ENCODE peak calls at places on chromosome 1, in seven cellular contexts. One of them, this sample, is unnamed.

GRCh38 chr1:168603501-168604107 is 27.2 kb downstream of the XCL1 start:
- DNase-seq in activated naive CD8-positive, alpha-beta T cell treated with anti-CD3 and anti-CD28 coated beads for 36 hours: peak; percentile 61
- DNase-seq in mucosa of gallbladder: peak; percentile 80
- DNase-seq in HTR-8/SVneo: peak; percentile 51
- DNase-seq in SHP77: peak; percentile 83
- DNase-seq in LHCN-M2: peak; percentile 35
- DNase-seq in stimulated activated CD4-positive, alpha-beta T cell treated with anti-CD3 and anti-CD28 coated beads, Interleukin-12 subunit alpha, Interleukin-12 subunit beta, amount 100 ng/mL, for 4 hours: peak; percentile 69
- DNase-seq in this sample: peak; percentile 35

GRCh38 chr1:240385985-240386978 is 225.7 kb downstream of the GREM2 start:
- DNase-seq in activated naive CD8-positive, alpha-beta T cell treated with anti-CD3 and anti-CD28 coated beads for 36 hours: no peak
- DNase-seq in mucosa of gallbladder: no peak
- DNase-seq in HTR-8/SVneo: peak; percentile 75
- DNase-seq in SHP77: no peak
- DNase-seq in LHCN-M2: peak; percentile 94
- DNase-seq in stimulated activated CD4-positive, alpha-beta T cell treated with anti-CD3 and anti-CD28 coated beads, Interleukin-12 subunit alpha, Interleukin-12 subunit beta, amount 100 ng/mL, for 4 hours: no peak
- DNase-seq in this sample: peak; percentile 49

GRCh38 chr1:28010979-28011378 is 51.2 kb downstream of the XKR8 start:
- DNase-seq in activated naive CD8-positive, alpha-beta T cell treated with anti-CD3 and anti-CD28 coated beads for 36 hours: no peak
- DNase-seq in mucosa of gallbladder: no peak
- DNase-seq in HTR-8/SVneo: no peak
- DNase-seq in SHP77: no peak
- DNase-seq in LHCN-M2: no peak
- DNase-seq in stimulated activated CD4-positive, alpha-beta T cell treated with anti-CD3 and anti-CD28 coated beads, Interleukin-12 subunit alpha, Interleukin-12 subunit beta, amount 100 ng/mL, for 4 hours: no peak
- DNase-seq in this sample: no peak

GRCh38 chr1:193462629-193463320 is 276.4 kb upstream of the B3GALT2 start:
- DNase-seq in activated naive CD8-positive, alpha-beta T cell treated with anti-CD3 and anti-CD28 coated beads for 36 hours: no peak
- DNase-seq in mucosa of gallbladder: no peak
- DNase-seq in HTR-8/SVneo: no peak
- DNase-seq in SHP77: no peak
- DNase-seq in LHCN-M2: peak; percentile 5
- DNase-seq in stimulated activated CD4-positive, alpha-beta T cell treated with anti-CD3 and anti-CD28 coated beads, Interleukin-12 subunit alpha, Interleukin-12 subunit beta, amount 100 ng/mL, for 4 hours: no peak
- DNase-seq in this sample: no peak

GRCh38 chr1:25476186-25477097 is 45.7 kb downstream of the MACO1 start:
- DNase-seq in activated naive CD8-positive, alpha-beta T cell treated with anti-CD3 and anti-CD28 coated beads for 36 hours: no peak
- DNase-seq in mucosa of gallbladder: no peak
- DNase-seq in HTR-8/SVneo: no peak
- DNase-seq in SHP77: no peak
- DNase-seq in LHCN-M2: no peak
- DNase-seq in stimulated activated CD4-positive, alpha-beta T cell treated with anti-CD3 and anti-CD28 coated beads, Interleukin-12 subunit alpha, Interleukin-12 subunit beta, amount 100 ng/mL, for 4 hours: no peak
- DNase-seq in this sample: no peak

GRCh38 chr1:17595602-17595925 is 56.1 kb downstream of the ARHGEF10L start:
- DNase-seq in activated naive CD8-positive, alpha-beta T cell treated with anti-CD3 and anti-CD28 coated beads for 36 hours: no peak
- DNase-seq in mucosa of gallbladder: no peak
- DNase-seq in HTR-8/SVneo: no peak
- DNase-seq in SHP77: no peak
- DNase-seq in LHCN-M2: no peak
- DNase-seq in stimulated activated CD4-positive, alpha-beta T cell treated with anti-CD3 and anti-CD28 coated beads, Interleukin-12 subunit alpha, Interleukin-12 subunit beta, amount 100 ng/mL, for 4 hours: no peak
- DNase-seq in this sample: no peak

GRCh38 chr1:200035397-200035955 is 8.0 kb downstream of the NR5A2 start:
- DNase-seq in activated naive CD8-positive, alpha-beta T cell treated with anti-CD3 and anti-CD28 coated beads for 36 hours: no peak
- DNase-seq in mucosa of gallbladder: no peak
- DNase-seq in HTR-8/SVneo: no peak
- DNase-seq in SHP77: no peak
- DNase-seq in LHCN-M2: no peak
- DNase-seq in stimulated activated CD4-positive, alpha-beta T cell treated with anti-CD3 and anti-CD28 coated beads, Interleukin-12 subunit alpha, Interleukin-12 subunit beta, amount 100 ng/mL, for 4 hours: no peak
- DNase-seq in this sample: no peak

GRCh38 chr1:212980123-212980800 is 29.9 kb downstream of the VASH2 start:
- DNase-seq in activated naive CD8-positive, alpha-beta T cell treated with anti-CD3 and anti-CD28 coated beads for 36 hours: no peak
- DNase-seq in mucosa of gallbladder: no peak
- DNase-seq in HTR-8/SVneo: no peak
- DNase-seq in SHP77: no peak
- DNase-seq in LHCN-M2: peak; percentile 50
- DNase-seq in stimulated activated CD4-positive, alpha-beta T cell treated with anti-CD3 and anti-CD28 coated beads, Interleukin-12 subunit alpha, Interleukin-12 subunit beta, amount 100 ng/mL, for 4 hours: no peak
- DNase-seq in this sample: no peak

This sample was measured in hepatic stellate cell.